ENCODE peak calls at places on chromosomes 5 and 9, in eight cellular contexts. S is fibroblast of lung, T is pancreas, G is H9, Z is H1, F is A673, Y is HCT116, C is heart left ventricle. X is an unnamed sample.

GRCh38 chr5:127290019-127290945 is at the start of gene MEGF10:
- DNase-seq in F (peak; percentile 69), Z (peak; percentile 84), S (peak; percentile 43), C (no peak), Y (no peak), T (peak; percentile 44), G (peak; percentile 85), X (no peak)

GRCh38 chr5:53991942-53992341 is 318.4 kb downstream of the ARL15 start:
- DNase-seq in F (peak; percentile 48), G (no peak), C (no peak), T (no peak), S (no peak), Z (no peak), Y (no peak), X (no peak)

GRCh38 chr5:76582252-76583162 is 40.7 kb downstream of the F2RL2 start:
- DNase-seq in F (no peak), Z (no peak), T (no peak), G (no peak), S (peak; percentile 84), C (no peak), Y (no peak), X (no peak)

GRCh38 chr5:2744485-2744884 is 7.0 kb downstream of the IRX2 start:
- DNase-seq in G (no peak), F (no peak), S (peak; percentile 54), T (no peak), Y (no peak), Z (no peak), C (no peak), X (no peak)

GRCh38 chr9:38724749-38725148 is 4.8 kb upstream of the FAM240B start:
- DNase-seq in G (no peak), C (no peak), F (no peak), Z (no peak), S (no peak), Y (no peak), T (no peak), X (no peak)

GRCh38 chr5:173786296-173787187 is 101.6 kb upstream of the CPEB4 start:
- DNase-seq in F (no peak), G (peak; percentile 46), S (no peak), Y (no peak), T (no peak), C (no peak), Z (no peak), X (no peak)

GRCh38 chr5:14405706-14406553 is 175.7 kb upstream of the OTULINL start:
- DNase-seq in G (no peak), C (no peak), Y (no peak), Z (no peak), T (no peak), F (no peak), S (peak; percentile 73), X (no peak)

GRCh38 chr5:134648425-134649162 is at the start of gene SEC24A:
- DNase-seq in F (peak; percentile 90), S (peak; percentile 86), T (peak; percentile 92), G (peak; percentile 95), Y (peak; percentile 57), C (peak; percentile 95), Z (peak; percentile 89), X (peak; percentile 95)

GRCh38 chr5:36403601-36404311 is 102.1 kb upstream of the RANBP3L start:
- DNase-seq in S (peak; percentile 92), C (no peak), G (no peak), F (peak; percentile 96), T (no peak), Y (no peak), Z (no peak), X (no peak)

GRCh38 chr5:116573617-116574431 is 799 bp downstream of the SEMA6A start:
- DNase-seq in C (peak; percentile 67), Y (no peak), G (no peak), Z (no peak), T (peak; percentile 38), S (peak; percentile 8), F (no peak), X (peak; percentile 47)

GRCh38 chr9:21684831-21685362 is 117.5 kb upstream of the MTAP start:
- DNase-seq in T (peak; percentile 41), F (peak; percentile 0), Y (peak; percentile 99), C (no peak), Z (no peak), S (peak; percentile 100), G (no peak), X (no peak)

GRCh38 chr9:95379630-95380029 is 62.1 kb upstream of the FANCC start:
- DNase-seq in G (no peak), F (no peak), Z (peak; percentile 41), Y (no peak), T (no peak), S (no peak), C (no peak), X (no peak)

GRCh38 chr9:13163946-13164345 is 115.5 kb downstream of the MPDZ start:
- DNase-seq in C (no peak), T (no peak), G (no peak), F (no peak), Z (no peak), Y (no peak), S (no peak), X (no peak)

GRCh38 chr5:136814621-136815378 is 449.5 kb upstream of the TRPC7 start:
- DNase-seq in G (no peak), F (no peak), Z (no peak), Y (no peak), C (no peak), T (no peak), S (peak; percentile 86), X (no peak)

GRCh38 chr5:142512680-142513042 is 173.2 kb downstream of the FGF1 start:
- DNase-seq in C (no peak), F (no peak), Z (no peak), S (peak; percentile 69), T (no peak), Y (peak; percentile 21), G (no peak), X (no peak)

GRCh38 chr9:114316605-114317230 is 6.2 kb upstream of the ORM1 start:
- DNase-seq in S (peak; percentile 33), Y (no peak), Z (peak; percentile 37), T (no peak), F (no peak), G (no peak), C (no peak), X (no peak)

GRCh38 chr5:175629793-175630192 is 28.1 kb upstream of the HRH2 start:
- DNase-seq in T (no peak), S (no peak), C (no peak), Y (no peak), G (no peak), Z (no peak), F (no peak), X (no peak)
- H3K9me3 ChIP-seq in T (no peaks in the 10 kb centered on the region), S (no peaks in the 10 kb centered on the region), C (peaks cover 10% of the 10 kb centered on the region), Y (peaks cover 7% of the 10 kb centered on the region), G (no peaks in the 10 kb centered on the region), Z (peaks cover 6% of the 10 kb centered on the region), F (no peaks in the 10 kb centered on the region), X (peaks cover 8% of the 10 kb centered on the region)

GRCh38 chr9:78954286-78954685 is 617.5 kb upstream of the TLE4 start:
- DNase-seq in Z (no peak), T (no peak), F (no peak), S (peak; percentile 21), Y (no peak), C (no peak), G (no peak), X (no peak)
- H3K9me3 ChIP-seq in Z (peaks cover 15% of the 10 kb centered on the region), T (no peaks in the 10 kb centered on the region), F (peaks cover 2% of the 10 kb centered on the region), S (no peaks in the 10 kb centered on the region), Y (no peaks in the 10 kb centered on the region), C (peaks cover 9% of the 10 kb centered on the region), G (no peaks in the 10 kb centered on the region), X (peaks cover 1% of the 10 kb centered on the region)

DNA sequence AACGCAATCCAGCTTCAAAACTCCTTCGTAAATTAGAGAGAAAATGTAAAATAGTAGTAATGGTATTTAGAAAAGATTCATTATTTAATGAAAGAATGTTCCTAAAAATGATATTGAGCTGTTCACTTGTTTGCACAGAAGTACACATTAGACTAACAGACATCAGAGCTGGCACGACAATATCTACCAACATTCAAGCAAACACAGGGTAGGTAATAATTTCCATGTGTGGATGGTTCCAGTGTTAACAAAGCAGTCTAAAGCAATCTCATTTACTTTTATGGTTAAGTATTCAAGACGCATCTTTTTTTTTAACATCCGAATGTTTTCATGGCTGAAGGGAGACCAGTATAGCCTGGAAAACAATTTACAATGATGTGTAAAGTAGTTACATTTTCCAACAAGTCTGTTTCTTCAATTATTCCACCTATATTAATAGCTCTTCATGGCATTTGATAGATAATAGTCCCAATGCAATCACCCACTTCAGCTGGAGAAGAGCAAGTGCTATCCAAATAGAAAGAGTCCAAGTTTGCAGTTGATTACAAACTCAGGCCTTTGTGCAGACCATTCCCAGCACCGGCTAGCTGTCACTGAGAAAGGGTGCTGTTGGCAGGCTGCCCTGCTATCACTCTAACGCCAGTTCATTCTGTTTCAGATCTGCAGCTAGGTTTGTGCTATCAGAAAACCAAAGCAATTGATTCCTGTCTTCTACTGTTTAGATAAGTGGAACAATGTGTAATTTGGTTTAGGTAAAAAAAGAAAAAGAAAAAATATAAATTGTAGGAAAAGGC is 458.8 kb downstream of the DTWD2 start:
- DNase-seq in Z (no peak), Y (no peak), G (no peak), C (peak; percentile 69), S (no peak), F (no peak), T (no peak), X (no peak)
- H3K9me3 ChIP-seq in Z (no peaks in the 10 kb centered on the region), Y (no peaks in the 10 kb centered on the region), G (no peaks in the 10 kb centered on the region), C (no peaks in the 10 kb centered on the region), S (no peaks in the 10 kb centered on the region), F (no peaks in the 10 kb centered on the region), T (no peaks in the 10 kb centered on the region), X (no peaks in the 10 kb centered on the region)

DNA sequence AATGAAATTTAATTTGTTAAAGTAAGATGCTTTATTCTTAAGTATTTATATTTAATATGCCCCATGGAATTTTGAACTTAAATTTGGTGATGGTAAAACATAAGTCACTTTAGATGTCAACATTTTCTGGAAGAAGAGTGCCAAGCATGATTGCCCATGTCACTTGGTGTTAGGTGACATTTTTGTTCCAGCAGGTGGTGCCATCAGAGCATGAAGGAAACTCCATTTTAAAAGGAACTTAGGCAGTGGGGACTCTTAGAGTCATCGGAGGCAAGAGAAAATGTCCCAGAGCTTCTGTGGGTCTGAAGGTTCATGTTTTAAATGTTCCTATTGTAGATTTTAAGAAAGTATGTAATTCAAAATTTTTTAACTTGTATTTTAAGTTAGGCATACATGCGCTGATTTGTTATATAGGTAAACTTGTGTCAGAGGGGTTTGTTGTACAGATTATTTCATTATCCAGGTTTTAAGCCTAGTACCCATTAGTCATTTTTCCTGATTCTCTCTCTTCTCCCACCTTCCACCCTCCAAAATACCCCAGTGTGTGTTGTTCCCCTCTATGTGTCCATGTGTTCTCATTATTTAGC is 789.3 kb downstream of the SEMA5A start:
- DNase-seq in T (no peak), Z (no peak), G (peak; percentile 36), Y (no peak), S (peak; percentile 49), C (no peak), F (no peak), X (no peak)
- H3K9me3 ChIP-seq in T (no peaks in the 10 kb centered on the region), Z (peaks cover 16% of the 10 kb centered on the region), G (no peaks in the 10 kb centered on the region), Y (peaks cover 27% of the 10 kb centered on the region), S (no peaks in the 10 kb centered on the region), C (no peaks in the 10 kb centered on the region), F (peaks cover 34% of the 10 kb centered on the region), X (no peaks in the 10 kb centered on the region)

DNA sequence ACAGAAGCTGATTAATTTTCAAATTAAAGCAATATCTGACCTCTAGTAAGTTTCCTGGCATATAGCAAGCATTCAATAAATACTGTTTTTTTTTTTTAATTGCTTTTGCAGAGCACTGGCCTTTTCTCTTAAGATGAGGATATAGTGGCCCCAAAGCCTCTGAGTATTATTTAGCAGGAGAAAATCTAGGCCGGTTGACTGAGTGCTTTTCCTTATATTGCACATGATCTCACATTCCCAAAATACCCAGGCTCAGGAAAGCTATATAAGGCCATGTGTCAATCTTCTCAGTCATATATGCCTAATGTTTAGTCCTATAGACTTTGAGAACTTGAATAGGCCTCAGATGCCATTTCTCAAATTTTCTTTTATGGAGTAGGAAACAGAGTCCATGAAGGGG is 183.4 kb downstream of the NTRK2 start:
- DNase-seq in G (no peak), T (no peak), Z (no peak), S (no peak), F (no peak), C (no peak), Y (no peak), X (no peak)
- H3K9me3 ChIP-seq in G (no peaks in the 10 kb centered on the region), T (no peaks in the 10 kb centered on the region), Z (no peaks in the 10 kb centered on the region), S (no peaks in the 10 kb centered on the region), F (no peaks in the 10 kb centered on the region), C (no peaks in the 10 kb centered on the region), Y (no peaks in the 10 kb centered on the region), X (no peaks in the 10 kb centered on the region)

X was measured in lower lobe of right lung.